ENCODE peak calls at places on chromosome 13, in five cellular contexts. One of them, this sample, is unnamed.

GRCh38 chr13:92804346-92804745 is 422.3 kb upstream of the GPC6 start:
- DNase-seq in heart right ventricle: no peak
- DNase-seq in cardiac muscle cell: peak; percentile 23
- DNase-seq in body of pancreas: no peak
- DNase-seq in thoracic aorta: no peak
- DNase-seq in this sample: no peak

GRCh38 chr13:92265408-92265807 is 867.0 kb downstream of the GPC5 start:
- DNase-seq in heart right ventricle: no peak
- DNase-seq in cardiac muscle cell: peak; percentile 85
- DNase-seq in body of pancreas: no peak
- DNase-seq in thoracic aorta: no peak
- DNase-seq in this sample: no peak

GRCh38 chr13:109427148-109427547 is 359.2 kb downstream of the IRS2 start:
- DNase-seq in heart right ventricle: no peak
- DNase-seq in cardiac muscle cell: no peak
- DNase-seq in body of pancreas: no peak
- DNase-seq in thoracic aorta: no peak
- DNase-seq in this sample: no peak

GRCh38 chr13:106530907-106531520 is 4.4 kb downstream of the EFNB2 start:
- DNase-seq in heart right ventricle: no peak
- DNase-seq in cardiac muscle cell: no peak
- DNase-seq in body of pancreas: no peak
- DNase-seq in thoracic aorta: no peak
- DNase-seq in this sample: no peak

GRCh38 chr13:49296659-49297058 is 48.9 kb downstream of the CDADC1 start:
- DNase-seq in heart right ventricle: no peak
- DNase-seq in cardiac muscle cell: no peak
- DNase-seq in body of pancreas: no peak
- DNase-seq in thoracic aorta: no peak
- DNase-seq in this sample: no peak

GRCh38 chr13:26695891-26696311 is 64.7 kb downstream of the GPR12 start:
- DNase-seq in heart right ventricle: no peak
- DNase-seq in cardiac muscle cell: no peak
- DNase-seq in body of pancreas: no peak
- DNase-seq in thoracic aorta: no peak
- DNase-seq in this sample: no peak

GRCh38 chr13:49733181-49733951 is 42.1 kb upstream of the EBPL start:
- DNase-seq in heart right ventricle: no peak
- DNase-seq in cardiac muscle cell: peak; percentile 5
- DNase-seq in body of pancreas: peak; percentile 37
- DNase-seq in thoracic aorta: no peak
- DNase-seq in this sample: no peak

GRCh38 chr13:20824762-20825161 is 51.0 kb upstream of the EEF1AKMT1 start:
- DNase-seq in heart right ventricle: no peak
- DNase-seq in cardiac muscle cell: no peak
- DNase-seq in body of pancreas: no peak
- DNase-seq in thoracic aorta: no peak
- DNase-seq in this sample: no peak

GRCh38 chr13:67549331-67549730 is 319.2 kb upstream of the PCDH9 start:
- DNase-seq in heart right ventricle: no peak
- DNase-seq in cardiac muscle cell: no peak
- DNase-seq in body of pancreas: no peak
- DNase-seq in thoracic aorta: no peak
- DNase-seq in this sample: no peak

GRCh38 chr13:99053636-99054233 is 75.9 kb upstream of the DOCK9 start:
- DNase-seq in heart right ventricle: no peak
- DNase-seq in cardiac muscle cell: no peak
- DNase-seq in body of pancreas: no peak
- DNase-seq in thoracic aorta: no peak
- DNase-seq in this sample: no peak

GRCh38 chr13:99374994-99375805 is 68.0 kb upstream of the GPR183 start:
- DNase-seq in heart right ventricle: no peak
- DNase-seq in cardiac muscle cell: no peak
- DNase-seq in body of pancreas: no peak
- DNase-seq in thoracic aorta: no peak
- DNase-seq in this sample: no peak

GRCh38 chr13:39196957-39197644 is 158.8 kb downstream of the NHLRC3 start:
- DNase-seq in heart right ventricle: no peak
- DNase-seq in cardiac muscle cell: no peak
- DNase-seq in body of pancreas: no peak
- DNase-seq in thoracic aorta: no peak
- DNase-seq in this sample: no peak

GRCh38 chr13:98918771-98919170 is 59.1 kb downstream of the DOCK9 start:
- DNase-seq in heart right ventricle: no peak
- DNase-seq in cardiac muscle cell: no peak
- DNase-seq in body of pancreas: no peak
- DNase-seq in thoracic aorta: no peak
- DNase-seq in this sample: no peak

GRCh38 chr13:43136940-43137574 is 113.7 kb downstream of the DNAJC15 start:
- DNase-seq in heart right ventricle: no peak
- DNase-seq in cardiac muscle cell: no peak
- DNase-seq in body of pancreas: no peak
- DNase-seq in thoracic aorta: no peak
- DNase-seq in this sample: no peak

GRCh38 chr13:73708393-73708985 is 425.7 kb downstream of the KLF12 start:
- DNase-seq in heart right ventricle: no peak
- DNase-seq in cardiac muscle cell: peak; percentile 84
- DNase-seq in body of pancreas: peak; percentile 61
- DNase-seq in thoracic aorta: no peak
- DNase-seq in this sample: peak; percentile 18

GRCh38 chr13:45943965-45944364 is 92.4 kb upstream of the SIAH3 start:
- DNase-seq in heart right ventricle: no peak
- DNase-seq in cardiac muscle cell: peak; percentile 45
- DNase-seq in body of pancreas: no peak
- DNase-seq in thoracic aorta: no peak
- DNase-seq in this sample: no peak

GRCh38 chr13:113275387-113275786 is 21.7 kb upstream of the LAMP1 start:
- DNase-seq in heart right ventricle: no peak
- DNase-seq in cardiac muscle cell: peak; percentile 68
- DNase-seq in body of pancreas: peak; percentile 67
- DNase-seq in thoracic aorta: no peak
- DNase-seq in this sample: peak; percentile 18

GRCh38 chr13:21061077-21061945 is at the start of gene LATS2:
- DNase-seq in heart right ventricle: peak; percentile 97
- DNase-seq in cardiac muscle cell: peak; percentile 98
- DNase-seq in body of pancreas: peak; percentile 97
- DNase-seq in thoracic aorta: peak; percentile 86
- DNase-seq in this sample: peak; percentile 89

GRCh38 chr13:90532861-90533260 is 814.6 kb upstream of the MIR17HG start:
- DNase-seq in heart right ventricle: no peak
- DNase-seq in cardiac muscle cell: no peak
- DNase-seq in body of pancreas: no peak
- DNase-seq in thoracic aorta: no peak
- DNase-seq in this sample: no peak

GRCh38 chr13:87684850-87685735 is 13.9 kb downstream of the SLITRK5 start:
- DNase-seq in heart right ventricle: no peak
- DNase-seq in cardiac muscle cell: no peak
- DNase-seq in body of pancreas: no peak
- DNase-seq in thoracic aorta: no peak
- DNase-seq in this sample: no peak

GRCh38 chr13:34672631-34673030 is 269.4 kb upstream of the NBEA start:
- DNase-seq in heart right ventricle: no peak
- DNase-seq in cardiac muscle cell: peak; percentile 12
- DNase-seq in body of pancreas: no peak
- DNase-seq in thoracic aorta: no peak
- DNase-seq in this sample: no peak

GRCh38 chr13:52862358-52863206 is 14.1 kb upstream of the PCDH8 start:
- DNase-seq in heart right ventricle: no peak
- DNase-seq in cardiac muscle cell: peak; percentile 8
- DNase-seq in body of pancreas: peak; percentile 66
- DNase-seq in thoracic aorta: no peak
- DNase-seq in this sample: no peak

GRCh38 chr13:40996433-40997095 is 22.6 kb downstream of the ELF1 start:
- DNase-seq in heart right ventricle: no peak
- DNase-seq in cardiac muscle cell: no peak
- DNase-seq in body of pancreas: no peak
- DNase-seq in thoracic aorta: no peak
- DNase-seq in this sample: no peak

GRCh38 chr13:54636231-54636630 is 1607.6 kb downstream of the OLFM4 start:
- DNase-seq in heart right ventricle: no peak
- DNase-seq in cardiac muscle cell: no peak
- DNase-seq in body of pancreas: no peak
- DNase-seq in thoracic aorta: no peak
- DNase-seq in this sample: no peak

GRCh38 chr13:43787998-43788397 is 1.2 kb upstream of the ENOX1 start:
- DNase-seq in heart right ventricle: no peak
- DNase-seq in cardiac muscle cell: peak; percentile 63
- DNase-seq in body of pancreas: peak; percentile 34
- DNase-seq in thoracic aorta: no peak
- DNase-seq in this sample: no peak

GRCh38 chr13:34162545-34162936 is 344.6 kb downstream of the RFC3 start:
- DNase-seq in heart right ventricle: no peak
- DNase-seq in cardiac muscle cell: peak; percentile 27
- DNase-seq in body of pancreas: no peak
- DNase-seq in thoracic aorta: no peak
- DNase-seq in this sample: no peak

GRCh38 chr13:50592412-50593145 is 250.9 kb downstream of the DLEU7 start:
- DNase-seq in heart right ventricle: no peak
- DNase-seq in cardiac muscle cell: peak; percentile 74
- DNase-seq in body of pancreas: no peak
- DNase-seq in thoracic aorta: no peak
- DNase-seq in this sample: no peak

GRCh38 chr13:28563609-28564008 is 68.7 kb upstream of the FLT1 start:
- DNase-seq in heart right ventricle: no peak
- DNase-seq in cardiac muscle cell: no peak
- DNase-seq in body of pancreas: no peak
- DNase-seq in thoracic aorta: no peak
- DNase-seq in this sample: no peak
- TF ChIP-seq CTCF in heart right ventricle: no peak
- TF ChIP-seq CTCF in cardiac muscle cell: no peak
- TF ChIP-seq CTCF in body of pancreas: no peak
- TF ChIP-seq CTCF in thoracic aorta: no peak
- TF ChIP-seq CTCF in this sample: no peak

DNA sequence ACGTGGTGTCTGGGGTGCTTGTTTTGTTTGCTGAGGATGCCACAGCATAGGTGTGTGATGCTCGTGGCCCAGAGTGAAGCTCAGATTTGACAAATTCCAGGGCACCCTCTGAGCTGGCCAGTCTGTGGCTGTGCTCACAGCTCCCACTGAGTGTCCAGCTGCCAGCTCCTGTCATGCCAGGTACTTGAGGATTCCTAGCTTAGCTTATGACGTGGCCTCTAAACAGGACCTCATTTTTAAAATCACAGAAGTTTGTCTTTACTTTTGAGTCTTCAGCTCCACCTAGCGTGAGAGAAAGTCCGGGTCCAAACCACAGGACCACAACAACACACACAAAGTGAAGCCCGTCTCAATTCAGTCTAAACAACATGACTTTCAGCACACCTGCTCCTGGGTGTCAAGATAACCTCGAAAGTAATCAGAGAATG is 117.3 kb downstream of the RAB20 start:
- DNase-seq in heart right ventricle: no peak
- DNase-seq in cardiac muscle cell: peak; percentile 44
- DNase-seq in body of pancreas: no peak
- DNase-seq in thoracic aorta: no peak
- DNase-seq in this sample: no peak
- TF ChIP-seq CTCF in heart right ventricle: peak; percentile 54
- TF ChIP-seq CTCF in cardiac muscle cell: peak; percentile 38
- TF ChIP-seq CTCF in body of pancreas: no peak
- TF ChIP-seq CTCF in thoracic aorta: no peak
- TF ChIP-seq CTCF in this sample: peak; percentile 44

GRCh38 chr13:27924529-27925141 is 4.8 kb downstream of the PDX1 start:
- DNase-seq in heart right ventricle: no peak
- DNase-seq in cardiac muscle cell: no peak
- DNase-seq in body of pancreas: no peak
- DNase-seq in thoracic aorta: no peak
- DNase-seq in this sample: no peak

GRCh38 chr13:27921961-27922910 is 2.4 kb downstream of the PDX1 start:
- DNase-seq in heart right ventricle: no peak
- DNase-seq in cardiac muscle cell: no peak
- DNase-seq in body of pancreas: no peak
- DNase-seq in thoracic aorta: no peak
- DNase-seq in this sample: no peak

GRCh38 chr13:27925220-27925991 is 5.6 kb downstream of the PDX1 start:
- DNase-seq in heart right ventricle: no peak
- DNase-seq in cardiac muscle cell: no peak
- DNase-seq in body of pancreas: no peak
- DNase-seq in thoracic aorta: no peak
- DNase-seq in this sample: no peak

GRCh38 chr13:27922974-27923612 is 3.3 kb downstream of the PDX1 start:
- DNase-seq in heart right ventricle: no peak
- DNase-seq in cardiac muscle cell: no peak
- DNase-seq in body of pancreas: no peak
- DNase-seq in thoracic aorta: no peak
- DNase-seq in this sample: no peak

DNA sequence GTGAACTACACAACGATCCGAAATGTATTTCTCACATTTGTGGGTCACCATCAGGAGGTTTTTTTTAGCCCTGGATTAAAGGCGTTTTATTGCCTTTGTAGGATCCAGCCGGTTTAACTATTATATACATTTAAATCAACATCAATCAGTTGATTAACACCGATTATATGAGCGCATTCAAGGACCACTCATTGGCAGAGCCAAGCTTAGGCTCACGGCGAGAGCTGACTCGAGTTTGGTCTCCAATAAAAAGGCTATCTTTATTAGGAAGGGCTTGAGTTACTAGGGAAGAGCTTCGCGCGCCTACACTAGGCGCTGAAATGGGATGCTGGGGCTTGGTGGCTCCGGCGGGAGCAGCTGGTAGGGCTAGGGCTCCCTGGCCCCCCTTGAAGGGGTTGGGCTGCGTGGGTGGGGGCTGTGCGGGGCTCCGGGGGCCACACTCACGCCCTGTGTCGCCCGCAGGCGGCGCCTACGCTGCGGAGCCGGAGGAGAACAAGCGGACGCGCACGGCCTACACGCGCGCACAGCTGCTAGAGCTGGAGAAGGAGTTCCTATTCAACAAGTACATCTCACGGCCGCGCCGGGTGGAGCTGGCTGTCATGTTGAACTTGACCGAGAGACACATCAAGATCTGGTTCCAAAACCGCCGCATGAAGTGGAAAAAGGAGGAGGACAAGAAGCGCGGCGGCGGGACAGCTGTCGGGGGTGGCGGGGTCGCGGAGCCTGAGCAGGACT is 4.2 kb downstream of the PDX1 start:
- DNase-seq in heart right ventricle: no peak
- DNase-seq in cardiac muscle cell: no peak
- DNase-seq in body of pancreas: peak; percentile 45
- DNase-seq in thoracic aorta: no peak
- DNase-seq in this sample: no peak
- TF ChIP-seq CTCF in heart right ventricle: no peak
- TF ChIP-seq CTCF in cardiac muscle cell: no peak
- TF ChIP-seq CTCF in body of pancreas: no peak
- TF ChIP-seq CTCF in thoracic aorta: no peak
- TF ChIP-seq CTCF in this sample: no peak

DNA sequence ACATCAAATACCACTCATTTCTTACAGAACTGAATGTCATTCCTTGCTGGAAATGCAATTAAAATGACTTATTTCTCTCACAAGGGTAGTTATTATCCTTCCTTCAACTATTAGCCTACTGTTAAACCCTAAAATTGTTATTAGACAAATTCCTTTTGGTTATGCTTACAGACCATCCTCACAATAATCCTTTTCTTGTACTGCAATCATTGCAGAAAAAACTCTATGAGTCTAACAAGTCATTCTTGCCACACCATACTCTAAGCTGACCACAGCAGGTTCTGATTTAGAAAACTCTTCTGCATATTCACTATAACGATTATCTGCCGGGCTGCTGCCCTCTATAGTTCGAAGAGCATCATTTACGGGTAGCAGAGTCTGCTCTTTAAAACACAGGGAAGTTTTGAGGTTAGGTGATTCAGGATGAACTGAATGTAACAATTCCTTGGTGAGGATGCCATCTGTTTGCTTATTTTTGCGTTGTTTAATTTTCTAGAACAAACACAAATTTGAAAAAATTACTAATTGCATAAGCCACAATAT is 38.2 kb downstream of the MTMR6 start:
- DNase-seq in heart right ventricle: no peak
- DNase-seq in cardiac muscle cell: peak; percentile 47
- DNase-seq in body of pancreas: no peak
- DNase-seq in thoracic aorta: no peak
- DNase-seq in this sample: peak; percentile 39
- TF ChIP-seq CTCF in heart right ventricle: peak; percentile 16
- TF ChIP-seq CTCF in cardiac muscle cell: peak; percentile 44
- TF ChIP-seq CTCF in body of pancreas: no peak
- TF ChIP-seq CTCF in thoracic aorta: no peak
- TF ChIP-seq CTCF in this sample: peak; percentile 59

This sample was measured in AG09319.